ENCODE peak calls at places on chromosomes 1 and 21, in four cellular contexts. E is hepatocyte, P is SK-N-SH, Z is mammary epithelial cell. C is an unnamed sample.

GRCh38 chr1:26290061-26290415 is 10.2 kb downstream of the SH3BGRL3 start:
- DNase-seq in Z (no peak), P (no peak), E (no peak), C (no peak)

GRCh38 chr1:97875996-97876395 is 44.8 kb downstream of the DPYD start:
- DNase-seq in Z (peak; percentile 9), E (no peak), P (no peak), C (no peak)

GRCh38 chr1:112866151-112866550 is 89.8 kb downstream of the SLC16A1 start:
- DNase-seq in E (peak; percentile 40), Z (peak; percentile 67), P (no peak), C (no peak)

GRCh38 chr1:147245586-147246021 is 3.1 kb downstream of the CHD1L start:
- DNase-seq in Z (no peak), P (no peak), E (no peak), C (no peak)

GRCh38 chr1:221078260-221078965 is 199.2 kb downstream of the HLX start:
- DNase-seq in Z (no peak), P (no peak), E (no peak), C (no peak)

GRCh38 chr1:193321242-193321842 is 134.9 kb upstream of the B3GALT2 start:
- DNase-seq in E (no peak), P (no peak), Z (no peak), C (no peak)

GRCh38 chr1:53754484-53755312 is 15.7 kb upstream of the GLIS1 start:
- DNase-seq in P (peak; percentile 58), Z (peak; percentile 38), E (peak; percentile 75), C (peak; percentile 75)

GRCh38 chr21:14591882-14592281 is 45.8 kb upstream of the SAMSN1 start:
- DNase-seq in E (no peak), P (no peak), Z (no peak), C (no peak)

GRCh38 chr1:56683569-56683968 is 38.5 kb downstream of the PRKAA2 start:
- DNase-seq in Z (no peak), P (no peak), E (no peak), C (no peak)

GRCh38 chr21:42221581-42222345 is 2.8 kb downstream of the ABCG1 start:
- DNase-seq in Z (peak; percentile 23), E (no peak), P (no peak), C (no peak)

GRCh38 chr21:29656504-29657227 is 283.1 kb downstream of the GRIK1 start:
- DNase-seq in E (no peak), Z (peak; percentile 64), P (no peak), C (no peak)
- H3K4me2 ChIP-seq in E (no peak overlapping the region), Z (peak overlapping the region; percentile 74), P (peak overlapping the region; percentile 39), C (no peak overlapping the region)

GRCh38 chr1:174266476-174266875 is 107.2 kb downstream of the RABGAP1L start:
- DNase-seq in E (no peak), Z (no peak), P (no peak), C (no peak)

GRCh38 chr1:174266991-174267612 is 107.8 kb downstream of the RABGAP1L start:
- DNase-seq in Z (no peak), E (peak; percentile 6), P (no peak), C (no peak)

GRCh38 chr1:174258148-174258550 is 98.8 kb downstream of the RABGAP1L start:
- DNase-seq in P (peak; percentile 36), E (peak; percentile 58), Z (peak; percentile 17), C (peak; percentile 80)

GRCh38 chr1:174265273-174265672 is 106.0 kb downstream of the RABGAP1L start:
- DNase-seq in Z (no peak), E (no peak), P (no peak), C (no peak)

GRCh38 chr1:174262747-174263241 is 103.5 kb downstream of the RABGAP1L start:
- DNase-seq in Z (peak; percentile 70), P (peak; percentile 62), E (peak; percentile 54), C (peak; percentile 83)
- H3K4me2 ChIP-seq in Z (peak overlapping the region; percentile 61), P (no peak overlapping the region), E (no peak overlapping the region), C (no peak overlapping the region)

GRCh38 chr1:64929221-64929620 is 37.1 kb downstream of the JAK1 start:
- DNase-seq in P (peak; percentile 25), Z (no peak), E (no peak), C (no peak)

GRCh38 chr1:64923294-64923718 is 43.0 kb downstream of the JAK1 start:
- DNase-seq in E (no peak), P (no peak), Z (no peak), C (no peak)

GRCh38 chr1:64925594-64925993 is 40.8 kb downstream of the JAK1 start:
- DNase-seq in E (no peak), Z (no peak), P (no peak), C (no peak)

GRCh38 chr1:64932962-64933295 is 33.4 kb downstream of the JAK1 start:
- DNase-seq in P (no peak), Z (no peak), E (no peak), C (no peak)

GRCh38 chr1:64928325-64928724 is 38.0 kb downstream of the JAK1 start:
- DNase-seq in E (no peak), P (no peak), Z (no peak), C (no peak)
- H3K4me2 ChIP-seq in E (no peak overlapping the region), P (no peak overlapping the region), Z (no peak overlapping the region), C (no peak overlapping the region)

DNA sequence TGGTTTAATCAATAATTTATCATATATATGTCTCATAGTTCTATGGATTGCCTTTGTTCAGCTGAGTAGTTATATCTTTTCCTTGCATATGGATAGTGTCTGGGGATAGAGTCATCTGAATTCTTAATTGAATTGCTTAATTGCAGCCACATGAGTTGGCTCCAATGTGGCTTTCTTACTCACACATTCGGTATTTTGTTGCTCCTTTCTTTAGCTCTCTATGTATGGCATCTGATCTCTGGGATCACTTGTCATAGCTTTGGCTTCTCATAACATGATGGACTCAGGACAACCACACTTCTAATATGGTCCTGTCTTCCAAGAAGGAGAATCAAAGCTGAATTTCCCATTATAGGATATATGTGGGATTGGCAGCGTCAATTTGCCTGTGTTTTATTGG is 716.2 kb downstream of the NCAM2 start:
- DNase-seq in P (no peak), Z (no peak), E (no peak), C (no peak)
- H3K4me2 ChIP-seq in P (peak overlapping the region; percentile 38), Z (no peak overlapping the region), E (no peak overlapping the region), C (no peak overlapping the region)

GRCh38 chr1:184664042-184664659 is 90.5 kb downstream of the EDEM3 start:
- DNase-seq in Z (peak; percentile 43), P (peak; percentile 83), E (peak; percentile 86), C (peak; percentile 45)
- H3K4me2 ChIP-seq in Z (peak overlapping the region; percentile 97), P (peak overlapping the region; percentile 53), E (peak overlapping the region; percentile 83), C (no peak overlapping the region)

DNA sequence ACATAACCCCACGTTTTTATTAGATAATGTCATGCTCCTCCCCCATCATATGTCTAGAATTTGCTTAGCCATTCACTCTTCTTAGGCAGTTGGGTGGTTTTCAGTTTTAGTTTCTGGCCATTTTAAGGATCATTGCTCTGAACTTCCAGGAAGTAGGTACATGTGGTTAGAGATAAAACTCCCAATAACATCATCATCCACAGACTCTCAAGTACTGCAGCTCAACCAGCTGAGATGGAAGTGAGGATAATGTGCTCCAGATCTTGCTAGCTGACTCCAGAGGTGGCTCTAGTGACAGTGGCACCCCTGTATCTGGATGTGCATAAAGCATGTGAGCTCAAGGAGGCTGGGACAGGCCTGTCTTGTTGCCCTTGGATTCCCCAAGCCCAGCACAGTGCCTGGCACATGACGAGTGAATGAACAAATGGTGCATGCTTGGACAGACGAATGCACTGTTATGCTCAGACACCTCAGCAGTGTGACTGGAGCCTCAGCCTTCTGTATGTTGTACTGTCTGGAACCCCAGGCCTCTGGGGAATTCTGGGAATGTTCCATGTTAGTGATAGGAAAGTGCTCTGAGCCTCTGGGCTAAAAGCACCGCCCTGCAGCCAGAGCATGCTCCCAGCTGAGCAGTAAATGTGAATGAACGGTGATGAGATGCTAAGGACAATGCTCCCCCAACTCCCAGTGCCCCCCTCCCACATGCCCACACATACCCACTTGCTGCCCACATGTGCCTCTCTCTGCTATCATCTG is 16.4 kb upstream of the KCNN3 start:
- DNase-seq in E (peak; percentile 3), P (no peak), Z (no peak), C (no peak)
- H3K4me2 ChIP-seq in E (no peak overlapping the region), P (no peak overlapping the region), Z (no peak overlapping the region), C (no peak overlapping the region)

GRCh38 chr1:224539971-224540370 is 76.1 kb upstream of the CNIH3 start:
- DNase-seq in E (no peak), P (no peak), Z (peak; percentile 60), C (no peak)

GRCh38 chr1:224540535-224540934 is 75.6 kb upstream of the CNIH3 start:
- DNase-seq in E (no peak), Z (no peak), P (no peak), C (no peak)

GRCh38 chr1:224541901-224542610 is 74.1 kb upstream of the CNIH3 start:
- DNase-seq in E (no peak), P (no peak), Z (no peak), C (no peak)

GRCh38 chr1:224542783-224543440 is 73.2 kb upstream of the CNIH3 start:
- DNase-seq in Z (peak; percentile 96), E (peak; percentile 61), P (no peak), C (no peak)

GRCh38 chr1:224541072-224541790 is 74.9 kb upstream of the CNIH3 start:
- DNase-seq in P (peak; percentile 31), E (no peak), Z (no peak), C (no peak)
- H3K4me2 ChIP-seq in P (peak overlapping the region; percentile 8), E (no peak overlapping the region), Z (no peak overlapping the region), C (no peak overlapping the region)

GRCh38 chr1:70720133-70720920 is 309.3 kb downstream of the CTH start:
- DNase-seq in Z (no peak), P (no peak), E (no peak), C (no peak)
- H3K4me2 ChIP-seq in Z (no peak overlapping the region), P (no peak overlapping the region), E (no peak overlapping the region), C (no peak overlapping the region)

GRCh38 chr21:28252923-28253322 is 739.8 kb downstream of the LTN1 start:
- DNase-seq in Z (no peak), P (no peak), E (no peak), C (no peak)
- H3K4me2 ChIP-seq in Z (peak overlapping the region; percentile 30), P (no peak overlapping the region), E (no peak overlapping the region), C (no peak overlapping the region)